ENCODE peak calls at places on chromosomes 6 and 20, in seven cellular contexts. One of them, this sample, is unnamed.

GRCh38 chr20:34781250-34781649 is 44.2 kb downstream of the NCOA6 start:
- DNase-seq in kidney: no peak
- DNase-seq in body of pancreas: no peak
- DNase-seq in tibial artery: no peak
- DNase-seq in left ventricle myocardium inferior: no peak
- DNase-seq in psoas muscle: no peak
- DNase-seq in heart left ventricle: no peak
- DNase-seq in this sample: no peak

GRCh38 chr6:142014515-142014914 is 118.2 kb upstream of the GJE1 start:
- DNase-seq in kidney: no peak
- DNase-seq in body of pancreas: no peak
- DNase-seq in tibial artery: no peak
- DNase-seq in left ventricle myocardium inferior: no peak
- DNase-seq in psoas muscle: no peak
- DNase-seq in heart left ventricle: no peak
- DNase-seq in this sample: no peak

GRCh38 chr6:125224236-125224861 is 70.8 kb downstream of the TPD52L1 start:
- DNase-seq in kidney: no peak
- DNase-seq in body of pancreas: no peak
- DNase-seq in tibial artery: no peak
- DNase-seq in left ventricle myocardium inferior: no peak
- DNase-seq in psoas muscle: no peak
- DNase-seq in heart left ventricle: no peak
- DNase-seq in this sample: no peak

GRCh38 chr6:84280030-84280429 is 52.6 kb upstream of the CEP162 start:
- DNase-seq in kidney: no peak
- DNase-seq in body of pancreas: no peak
- DNase-seq in tibial artery: no peak
- DNase-seq in left ventricle myocardium inferior: no peak
- DNase-seq in psoas muscle: no peak
- DNase-seq in heart left ventricle: no peak
- DNase-seq in this sample: no peak

GRCh38 chr20:57434390-57434700 is 43.1 kb downstream of the RBM38 start:
- DNase-seq in kidney: no peak
- DNase-seq in body of pancreas: no peak
- DNase-seq in tibial artery: no peak
- DNase-seq in left ventricle myocardium inferior: no peak
- DNase-seq in psoas muscle: no peak
- DNase-seq in heart left ventricle: no peak
- DNase-seq in this sample: no peak

GRCh38 chr20:59864726-59865125 is 68.7 kb downstream of the SYCP2 start:
- DNase-seq in kidney: no peak
- DNase-seq in body of pancreas: no peak
- DNase-seq in tibial artery: no peak
- DNase-seq in left ventricle myocardium inferior: no peak
- DNase-seq in psoas muscle: no peak
- DNase-seq in heart left ventricle: no peak
- DNase-seq in this sample: no peak

GRCh38 chr20:44522841-44523240 is 971 bp upstream of the SERINC3 start:
- DNase-seq in kidney: no peak
- DNase-seq in body of pancreas: no peak
- DNase-seq in tibial artery: no peak
- DNase-seq in left ventricle myocardium inferior: no peak
- DNase-seq in psoas muscle: no peak
- DNase-seq in heart left ventricle: no peak
- DNase-seq in this sample: no peak

GRCh38 chr6:112296122-112296521 is 41.8 kb upstream of the LAMA4 start:
- DNase-seq in kidney: no peak
- DNase-seq in body of pancreas: no peak
- DNase-seq in tibial artery: no peak
- DNase-seq in left ventricle myocardium inferior: no peak
- DNase-seq in psoas muscle: no peak
- DNase-seq in heart left ventricle: no peak
- DNase-seq in this sample: no peak

GRCh38 chr6:88865275-88865674 is 98.1 kb downstream of the RNGTT start:
- DNase-seq in kidney: no peak
- DNase-seq in body of pancreas: no peak
- DNase-seq in tibial artery: no peak
- DNase-seq in left ventricle myocardium inferior: no peak
- DNase-seq in psoas muscle: no peak
- DNase-seq in heart left ventricle: no peak
- DNase-seq in this sample: no peak

GRCh38 chr6:15400572-15401004 is 154.7 kb downstream of the JARID2 start:
- DNase-seq in kidney: no peak
- DNase-seq in body of pancreas: peak; percentile 41
- DNase-seq in tibial artery: peak; percentile 51
- DNase-seq in left ventricle myocardium inferior: peak; percentile 78
- DNase-seq in psoas muscle: peak; percentile 65
- DNase-seq in heart left ventricle: peak; percentile 79
- DNase-seq in this sample: no peak

GRCh38 chr6:138560130-138560850 is 61.0 kb upstream of the NHSL1 start:
- DNase-seq in kidney: no peak
- DNase-seq in body of pancreas: no peak
- DNase-seq in tibial artery: no peak
- DNase-seq in left ventricle myocardium inferior: no peak
- DNase-seq in psoas muscle: no peak
- DNase-seq in heart left ventricle: no peak
- DNase-seq in this sample: peak; percentile 37

GRCh38 chr6:138563231-138563630 is 63.9 kb upstream of the NHSL1 start:
- DNase-seq in kidney: no peak
- DNase-seq in body of pancreas: no peak
- DNase-seq in tibial artery: no peak
- DNase-seq in left ventricle myocardium inferior: no peak
- DNase-seq in psoas muscle: no peak
- DNase-seq in heart left ventricle: no peak
- DNase-seq in this sample: no peak

GRCh38 chr6:138564170-138564721 is 65.0 kb upstream of the NHSL1 start:
- DNase-seq in kidney: no peak
- DNase-seq in body of pancreas: no peak
- DNase-seq in tibial artery: no peak
- DNase-seq in left ventricle myocardium inferior: no peak
- DNase-seq in psoas muscle: no peak
- DNase-seq in heart left ventricle: no peak
- DNase-seq in this sample: no peak

GRCh38 chr6:138563650-138564049 is 64.4 kb upstream of the NHSL1 start:
- DNase-seq in kidney: no peak
- DNase-seq in body of pancreas: no peak
- DNase-seq in tibial artery: no peak
- DNase-seq in left ventricle myocardium inferior: no peak
- DNase-seq in psoas muscle: no peak
- DNase-seq in heart left ventricle: no peak
- DNase-seq in this sample: no peak

DNA sequence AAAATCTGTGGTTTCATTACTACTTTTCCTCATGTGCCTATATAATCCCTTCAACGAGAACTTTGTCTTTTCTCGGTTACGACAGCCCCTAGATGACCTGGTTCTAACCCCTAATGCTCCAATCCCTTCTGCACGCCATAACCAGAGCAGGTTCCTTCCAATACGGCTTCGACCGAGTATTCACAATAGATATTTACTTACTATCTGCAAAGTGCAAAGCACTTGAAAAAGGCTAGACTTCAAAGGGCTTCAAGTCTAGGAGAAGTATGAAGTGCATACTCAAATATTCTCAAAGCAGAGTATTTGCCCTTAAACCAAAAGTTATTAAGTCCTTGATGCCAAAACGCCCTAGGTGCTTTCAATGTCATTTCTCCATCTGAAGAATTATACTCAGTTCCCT is 63.4 kb upstream of the NHSL1 start:
- DNase-seq in kidney: no peak
- DNase-seq in body of pancreas: no peak
- DNase-seq in tibial artery: no peak
- DNase-seq in left ventricle myocardium inferior: no peak
- DNase-seq in psoas muscle: no peak
- DNase-seq in heart left ventricle: no peak
- DNase-seq in this sample: no peak
- H3K36me3 ChIP-seq in kidney: no peaks in the 10 kb centered on the region
- H3K36me3 ChIP-seq in body of pancreas: no peaks in the 10 kb centered on the region
- H3K36me3 ChIP-seq in tibial artery: no peaks in the 10 kb centered on the region
- H3K36me3 ChIP-seq in left ventricle myocardium inferior: no peaks in the 10 kb centered on the region
- H3K36me3 ChIP-seq in psoas muscle: no peaks in the 10 kb centered on the region
- H3K36me3 ChIP-seq in heart left ventricle: no peaks in the 10 kb centered on the region
- H3K36me3 ChIP-seq in this sample: no peaks in the 10 kb centered on the region

GRCh38 chr20:31322504-31322903 is 14.1 kb upstream of the DEFB116 start:
- DNase-seq in kidney: no peak
- DNase-seq in body of pancreas: no peak
- DNase-seq in tibial artery: no peak
- DNase-seq in left ventricle myocardium inferior: no peak
- DNase-seq in psoas muscle: no peak
- DNase-seq in heart left ventricle: no peak
- DNase-seq in this sample: no peak
- H3K9me3 ChIP-seq in kidney: peaks cover 2% of the 10 kb centered on the region
- H3K9me3 ChIP-seq in body of pancreas: no peaks in the 10 kb centered on the region
- H3K9me3 ChIP-seq in tibial artery: peaks cover 3% of the 10 kb centered on the region
- H3K9me3 ChIP-seq in left ventricle myocardium inferior: peaks cover 56% of the 10 kb centered on the region
- H3K9me3 ChIP-seq in psoas muscle: no peaks in the 10 kb centered on the region
- H3K9me3 ChIP-seq in heart left ventricle: peaks cover 11% of the 10 kb centered on the region
- H3K9me3 ChIP-seq in this sample: peaks cover 4% of the 10 kb centered on the region

GRCh38 chr20:24962510-24962909 is 13.4 kb downstream of the CST7 start:
- DNase-seq in kidney: no peak
- DNase-seq in body of pancreas: no peak
- DNase-seq in tibial artery: no peak
- DNase-seq in left ventricle myocardium inferior: no peak
- DNase-seq in psoas muscle: no peak
- DNase-seq in heart left ventricle: no peak
- DNase-seq in this sample: no peak

GRCh38 chr20:24963672-24964517 is 14.8 kb downstream of the CST7 start:
- DNase-seq in kidney: no peak
- DNase-seq in body of pancreas: no peak
- DNase-seq in tibial artery: no peak
- DNase-seq in left ventricle myocardium inferior: no peak
- DNase-seq in psoas muscle: no peak
- DNase-seq in heart left ventricle: no peak
- DNase-seq in this sample: no peak

GRCh38 chr20:24965065-24965919 is 16.2 kb downstream of the CST7 start:
- DNase-seq in kidney: peak; percentile 59
- DNase-seq in body of pancreas: no peak
- DNase-seq in tibial artery: no peak
- DNase-seq in left ventricle myocardium inferior: no peak
- DNase-seq in psoas muscle: no peak
- DNase-seq in heart left ventricle: no peak
- DNase-seq in this sample: no peak

GRCh38 chr20:24966317-24967012 is 17.4 kb downstream of the CST7 start:
- DNase-seq in kidney: peak; percentile 33
- DNase-seq in body of pancreas: no peak
- DNase-seq in tibial artery: no peak
- DNase-seq in left ventricle myocardium inferior: no peak
- DNase-seq in psoas muscle: no peak
- DNase-seq in heart left ventricle: no peak
- DNase-seq in this sample: no peak

GRCh38 chr20:24964518-24964838 is 15.4 kb downstream of the CST7 start:
- DNase-seq in kidney: no peak
- DNase-seq in body of pancreas: peak; percentile 27
- DNase-seq in tibial artery: no peak
- DNase-seq in left ventricle myocardium inferior: no peak
- DNase-seq in psoas muscle: no peak
- DNase-seq in heart left ventricle: no peak
- DNase-seq in this sample: no peak
- H3K36me3 ChIP-seq in kidney: peaks cover 43% of the 10 kb centered on the region
- H3K36me3 ChIP-seq in body of pancreas: no peaks in the 10 kb centered on the region
- H3K36me3 ChIP-seq in tibial artery: peaks cover 58% of the 10 kb centered on the region
- H3K36me3 ChIP-seq in left ventricle myocardium inferior: peaks cover 78% of the 10 kb centered on the region
- H3K36me3 ChIP-seq in psoas muscle: peaks cover 94% of the 10 kb centered on the region
- H3K36me3 ChIP-seq in heart left ventricle: peaks cover 97% of the 10 kb centered on the region
- H3K36me3 ChIP-seq in this sample: peaks cover 24% of the 10 kb centered on the region

GRCh38 chr20:12177657-12178293 is 260.1 kb downstream of the BTBD3 start:
- DNase-seq in kidney: no peak
- DNase-seq in body of pancreas: no peak
- DNase-seq in tibial artery: no peak
- DNase-seq in left ventricle myocardium inferior: no peak
- DNase-seq in psoas muscle: no peak
- DNase-seq in heart left ventricle: no peak
- DNase-seq in this sample: peak; percentile 23
- H3K9me3 ChIP-seq in kidney: no peaks in the 10 kb centered on the region
- H3K9me3 ChIP-seq in body of pancreas: no peaks in the 10 kb centered on the region
- H3K9me3 ChIP-seq in tibial artery: no peaks in the 10 kb centered on the region
- H3K9me3 ChIP-seq in left ventricle myocardium inferior: no peaks in the 10 kb centered on the region
- H3K9me3 ChIP-seq in psoas muscle: no peaks in the 10 kb centered on the region
- H3K9me3 ChIP-seq in heart left ventricle: no peaks in the 10 kb centered on the region
- H3K9me3 ChIP-seq in this sample: no peaks in the 10 kb centered on the region

GRCh38 chr6:118899948-118900347 is 6.0 kb downstream of the ASF1A start:
- DNase-seq in kidney: no peak
- DNase-seq in body of pancreas: no peak
- DNase-seq in tibial artery: no peak
- DNase-seq in left ventricle myocardium inferior: no peak
- DNase-seq in psoas muscle: no peak
- DNase-seq in heart left ventricle: no peak
- DNase-seq in this sample: no peak
- H3K36me3 ChIP-seq in kidney: peaks cover 5% of the 10 kb centered on the region
- H3K36me3 ChIP-seq in body of pancreas: no peaks in the 10 kb centered on the region
- H3K36me3 ChIP-seq in tibial artery: peaks cover 11% of the 10 kb centered on the region
- H3K36me3 ChIP-seq in left ventricle myocardium inferior: peaks cover 31% of the 10 kb centered on the region
- H3K36me3 ChIP-seq in psoas muscle: peaks cover 51% of the 10 kb centered on the region
- H3K36me3 ChIP-seq in heart left ventricle: peaks cover 51% of the 10 kb centered on the region
- H3K36me3 ChIP-seq in this sample: no peaks in the 10 kb centered on the region

GRCh38 chr6:9634776-9635175 is 780.1 kb downstream of the TFAP2A start:
- DNase-seq in kidney: no peak
- DNase-seq in body of pancreas: no peak
- DNase-seq in tibial artery: no peak
- DNase-seq in left ventricle myocardium inferior: no peak
- DNase-seq in psoas muscle: no peak
- DNase-seq in heart left ventricle: no peak
- DNase-seq in this sample: no peak

GRCh38 chr6:9628819-9629218 is 786.1 kb downstream of the TFAP2A start:
- DNase-seq in kidney: no peak
- DNase-seq in body of pancreas: no peak
- DNase-seq in tibial artery: no peak
- DNase-seq in left ventricle myocardium inferior: no peak
- DNase-seq in psoas muscle: no peak
- DNase-seq in heart left ventricle: no peak
- DNase-seq in this sample: no peak

DNA sequence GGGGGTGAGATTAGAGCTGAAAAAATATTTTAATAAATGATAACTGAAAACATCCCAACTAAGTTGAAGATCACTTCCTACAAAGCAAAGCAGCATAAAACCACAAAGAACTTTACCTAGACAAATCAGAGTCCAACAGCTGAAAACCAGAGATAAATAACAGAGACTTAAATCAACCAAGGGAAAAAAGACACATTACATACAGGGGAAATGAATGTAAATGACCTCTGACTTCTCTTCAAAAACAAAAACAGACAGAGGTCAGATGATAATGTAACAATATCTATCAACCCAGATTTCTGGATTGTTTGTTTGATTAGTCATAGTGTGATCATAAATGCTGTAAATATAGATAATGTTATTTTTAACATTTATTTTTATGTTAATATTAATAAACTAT is 782.8 kb downstream of the TFAP2A start:
- DNase-seq in kidney: no peak
- DNase-seq in body of pancreas: no peak
- DNase-seq in tibial artery: no peak
- DNase-seq in left ventricle myocardium inferior: no peak
- DNase-seq in psoas muscle: no peak
- DNase-seq in heart left ventricle: no peak
- DNase-seq in this sample: no peak
- H3K9me3 ChIP-seq in kidney: peaks cover 3% of the 10 kb centered on the region
- H3K9me3 ChIP-seq in body of pancreas: no peaks in the 10 kb centered on the region
- H3K9me3 ChIP-seq in tibial artery: peaks cover 8% of the 10 kb centered on the region
- H3K9me3 ChIP-seq in left ventricle myocardium inferior: peaks cover 43% of the 10 kb centered on the region
- H3K9me3 ChIP-seq in psoas muscle: no peaks in the 10 kb centered on the region
- H3K9me3 ChIP-seq in heart left ventricle: no peaks in the 10 kb centered on the region
- H3K9me3 ChIP-seq in this sample: no peaks in the 10 kb centered on the region